ENCODE peak calls at places on chromosomes 1 and 21, in six cellular contexts. One of them, this sample, is unnamed. For H3K4me1, the result is how much of the 10 kb centered on the place peaks cover.

GRCh38 chr1:159938905-159939587 is 6.4 kb downstream of the IGSF9 start:
- DNase-seq in SJCRH30: no peak
- DNase-seq in CD4-positive, alpha-beta memory T cell: no peak
- DNase-seq in adrenal gland: no peak
- DNase-seq in upper lobe of right lung: no peak
- DNase-seq in PC-3: no peak
- DNase-seq in this sample: no peak

GRCh38 chr1:90605070-90605469 is 112.0 kb downstream of the BARHL2 start:
- DNase-seq in SJCRH30: no peak
- DNase-seq in CD4-positive, alpha-beta memory T cell: no peak
- DNase-seq in adrenal gland: no peak
- DNase-seq in upper lobe of right lung: no peak
- DNase-seq in PC-3: no peak
- DNase-seq in this sample: no peak

GRCh38 chr1:65762081-65762862 is 30.4 kb upstream of the PDE4B start:
- DNase-seq in SJCRH30: no peak
- DNase-seq in CD4-positive, alpha-beta memory T cell: no peak
- DNase-seq in adrenal gland: no peak
- DNase-seq in upper lobe of right lung: no peak
- DNase-seq in PC-3: peak
- DNase-seq in this sample: no peak

GRCh38 chr1:2041887-2042286 is 8.3 kb upstream of the PRKCZ start:
- DNase-seq in SJCRH30: no peak
- DNase-seq in CD4-positive, alpha-beta memory T cell: no peak
- DNase-seq in adrenal gland: no peak
- DNase-seq in upper lobe of right lung: no peak
- DNase-seq in PC-3: no peak
- DNase-seq in this sample: no peak

GRCh38 chr1:101653482-101653946 is 343.2 kb downstream of the OLFM3 start:
- DNase-seq in SJCRH30: peak
- DNase-seq in CD4-positive, alpha-beta memory T cell: no peak
- DNase-seq in adrenal gland: no peak
- DNase-seq in upper lobe of right lung: no peak
- DNase-seq in PC-3: peak
- DNase-seq in this sample: no peak

GRCh38 chr1:232416026-232416568 is 213.8 kb downstream of the SIPA1L2 start:
- DNase-seq in SJCRH30: no peak
- DNase-seq in CD4-positive, alpha-beta memory T cell: no peak
- DNase-seq in adrenal gland: peak
- DNase-seq in upper lobe of right lung: no peak
- DNase-seq in PC-3: peak
- DNase-seq in this sample: no peak

GRCh38 chr1:111704776-111705175 is 34.4 kb downstream of the INKA2 start:
- DNase-seq in SJCRH30: no peak
- DNase-seq in CD4-positive, alpha-beta memory T cell: no peak
- DNase-seq in adrenal gland: no peak
- DNase-seq in upper lobe of right lung: no peak
- DNase-seq in PC-3: peak
- DNase-seq in this sample: no peak

GRCh38 chr1:226046240-226046639 is 16.3 kb upstream of the H3-3A start:
- DNase-seq in SJCRH30: no peak
- DNase-seq in CD4-positive, alpha-beta memory T cell: no peak
- DNase-seq in adrenal gland: peak
- DNase-seq in upper lobe of right lung: no peak
- DNase-seq in PC-3: peak
- DNase-seq in this sample: no peak

GRCh38 chr1:156712626-156713025 is 7.2 kb upstream of the CRABP2 start:
- DNase-seq in SJCRH30: no peak
- DNase-seq in CD4-positive, alpha-beta memory T cell: no peak
- DNase-seq in adrenal gland: peak
- DNase-seq in upper lobe of right lung: no peak
- DNase-seq in PC-3: no peak
- DNase-seq in this sample: no peak

GRCh38 chr1:117181630-117182041 is 29.1 kb downstream of the VTCN1 start:
- DNase-seq in SJCRH30: peak
- DNase-seq in CD4-positive, alpha-beta memory T cell: no peak
- DNase-seq in adrenal gland: no peak
- DNase-seq in upper lobe of right lung: no peak
- DNase-seq in PC-3: no peak
- DNase-seq in this sample: no peak

GRCh38 chr21:23480591-23481270 is 2126.6 kb downstream of the MRPL39 start:
- DNase-seq in SJCRH30: no peak
- DNase-seq in CD4-positive, alpha-beta memory T cell: no peak
- DNase-seq in adrenal gland: no peak
- DNase-seq in upper lobe of right lung: no peak
- DNase-seq in PC-3: peak
- DNase-seq in this sample: no peak

GRCh38 chr1:92769856-92770255 is 15.1 kb downstream of the EVI5 start:
- DNase-seq in SJCRH30: no peak
- DNase-seq in CD4-positive, alpha-beta memory T cell: no peak
- DNase-seq in adrenal gland: no peak
- DNase-seq in upper lobe of right lung: no peak
- DNase-seq in PC-3: no peak
- DNase-seq in this sample: no peak

GRCh38 chr1:92768915-92769314 is 16.0 kb downstream of the EVI5 start:
- DNase-seq in SJCRH30: no peak
- DNase-seq in CD4-positive, alpha-beta memory T cell: no peak
- DNase-seq in adrenal gland: no peak
- DNase-seq in upper lobe of right lung: no peak
- DNase-seq in PC-3: no peak
- DNase-seq in this sample: no peak

GRCh38 chr1:92778371-92778770 is 6.5 kb downstream of the EVI5 start:
- DNase-seq in SJCRH30: no peak
- DNase-seq in CD4-positive, alpha-beta memory T cell: no peak
- DNase-seq in adrenal gland: no peak
- DNase-seq in upper lobe of right lung: no peak
- DNase-seq in PC-3: no peak
- DNase-seq in this sample: no peak

DNA sequence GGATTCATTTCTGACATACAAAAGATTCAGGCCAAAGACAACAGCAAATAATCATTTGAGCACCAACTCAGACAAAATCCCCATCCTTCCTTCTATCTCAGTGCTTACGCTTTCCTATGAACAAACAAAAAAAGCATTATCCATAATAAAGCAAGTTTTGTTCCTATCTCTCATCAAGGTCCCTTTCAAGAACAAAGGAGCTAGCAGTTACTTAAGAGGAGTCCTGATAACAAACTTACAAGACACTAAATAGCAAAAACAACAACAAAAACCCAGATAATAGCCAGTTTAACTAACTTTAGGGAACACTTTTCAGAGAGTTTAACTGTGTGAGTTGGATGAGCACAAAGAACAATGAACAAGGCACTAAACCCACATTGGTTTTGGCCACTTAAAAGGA is 10.5 kb downstream of the EVI5 start:
- DNase-seq in SJCRH30: no peak
- DNase-seq in CD4-positive, alpha-beta memory T cell: no peak
- DNase-seq in adrenal gland: no peak
- DNase-seq in upper lobe of right lung: no peak
- DNase-seq in PC-3: no peak
- DNase-seq in this sample: no peak
- H3K27ac ChIP-seq in SJCRH30: no peak
- H3K27ac ChIP-seq in CD4-positive, alpha-beta memory T cell: no peak
- H3K27ac ChIP-seq in adrenal gland: no peak
- H3K27ac ChIP-seq in upper lobe of right lung: no peak
- H3K27ac ChIP-seq in PC-3: no peak
- H3K27ac ChIP-seq in this sample: no peak

DNA sequence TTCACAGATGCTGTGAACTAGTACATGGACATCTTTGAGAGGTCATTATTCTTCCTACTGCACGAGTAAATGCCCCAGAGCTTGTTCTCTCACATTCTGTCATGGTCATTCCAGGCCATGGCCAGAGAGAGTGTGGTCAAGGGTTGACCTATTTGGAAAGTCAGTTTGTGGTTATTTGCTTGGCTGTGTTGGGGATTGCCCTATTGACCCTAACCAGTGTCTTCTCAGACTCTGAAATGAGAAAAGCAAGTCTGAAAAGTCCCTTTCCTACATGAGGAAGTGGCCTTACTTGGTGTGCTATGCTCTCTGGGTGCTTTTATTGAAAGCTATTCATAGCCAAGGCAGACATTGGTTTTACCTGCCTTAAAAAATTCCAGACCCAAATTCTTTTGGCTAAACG is 26.6 kb downstream of the CLIC6 start:
- DNase-seq in SJCRH30: no peak
- DNase-seq in CD4-positive, alpha-beta memory T cell: no peak
- DNase-seq in adrenal gland: no peak
- DNase-seq in upper lobe of right lung: no peak
- DNase-seq in PC-3: no peak
- DNase-seq in this sample: no peak
- H3K4me1 ChIP-seq in SJCRH30: under half
- H3K4me1 ChIP-seq in CD4-positive, alpha-beta memory T cell: under half
- H3K4me1 ChIP-seq in adrenal gland: under half
- H3K4me1 ChIP-seq in upper lobe of right lung: under half
- H3K4me1 ChIP-seq in PC-3: under half
- H3K4me1 ChIP-seq in this sample: under half

DNA sequence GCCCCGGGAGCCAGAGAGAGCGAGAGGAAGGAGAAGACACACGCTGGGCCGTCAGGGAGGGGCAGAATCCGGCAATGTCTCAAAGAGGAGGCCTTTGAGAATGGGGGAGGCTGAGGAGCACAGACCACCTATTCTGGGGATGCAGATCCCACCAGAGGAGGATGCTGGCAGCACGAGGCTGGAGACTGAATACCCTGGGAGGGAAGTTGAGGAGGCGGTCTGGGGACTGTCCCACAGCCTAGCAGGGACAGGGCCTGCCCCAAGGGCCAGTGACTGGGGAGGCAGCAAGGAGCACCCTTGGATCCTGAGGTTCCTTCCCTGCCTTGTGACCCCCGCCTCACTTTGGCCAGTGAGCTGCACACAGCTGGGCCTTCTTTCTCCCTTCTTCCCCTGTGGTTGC is 49.2 kb downstream of the SLC37A1 start:
- DNase-seq in SJCRH30: no peak
- DNase-seq in CD4-positive, alpha-beta memory T cell: no peak
- DNase-seq in adrenal gland: no peak
- DNase-seq in upper lobe of right lung: peak
- DNase-seq in PC-3: no peak
- DNase-seq in this sample: no peak
- H3K27ac ChIP-seq in SJCRH30: no peak
- H3K27ac ChIP-seq in CD4-positive, alpha-beta memory T cell: no peak
- H3K27ac ChIP-seq in adrenal gland: no peak
- H3K27ac ChIP-seq in upper lobe of right lung: no peak
- H3K27ac ChIP-seq in PC-3: no peak
- H3K27ac ChIP-seq in this sample: no peak

DNA sequence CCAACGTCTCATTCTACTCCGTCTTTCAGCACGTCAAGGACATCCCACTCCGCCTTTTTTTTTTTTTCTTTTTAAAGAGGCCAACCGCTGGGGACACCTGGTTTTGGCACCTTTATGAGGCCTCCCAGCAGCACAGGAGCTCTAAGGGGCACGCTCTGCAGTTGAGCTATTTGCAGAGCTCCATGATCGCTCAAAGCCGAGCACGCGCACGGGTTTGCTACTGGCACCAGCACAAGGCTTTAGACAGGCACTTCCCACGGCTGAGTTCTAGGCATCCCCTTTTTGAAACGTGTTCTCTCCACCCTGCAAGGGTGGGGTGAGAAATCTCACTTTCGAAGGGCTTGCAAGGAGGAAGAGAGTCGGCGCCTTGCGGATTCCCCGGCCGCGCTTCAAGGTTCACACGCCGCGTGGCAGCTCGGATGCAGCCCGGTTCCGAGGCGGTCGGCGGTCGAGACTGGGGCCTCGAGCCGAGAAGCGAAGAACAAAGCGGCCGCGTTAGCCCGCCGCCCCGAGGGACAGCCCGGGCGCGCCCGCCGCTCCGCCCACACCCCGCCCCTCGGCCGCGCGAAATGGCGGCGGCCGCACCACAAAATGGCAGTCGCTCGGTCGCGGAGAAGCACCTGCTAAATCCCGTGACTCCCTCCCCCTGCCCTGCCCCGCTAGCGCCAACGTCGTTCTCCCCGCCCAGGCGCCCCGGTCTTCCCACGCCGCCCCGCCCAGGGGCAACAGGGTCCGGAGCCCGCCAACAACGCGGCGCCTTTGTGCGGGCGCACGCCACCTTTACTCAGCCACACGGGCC is 12.9 kb upstream of the SPEN start:
- DNase-seq in SJCRH30: peak
- DNase-seq in CD4-positive, alpha-beta memory T cell: peak
- DNase-seq in adrenal gland: peak
- DNase-seq in upper lobe of right lung: peak
- DNase-seq in PC-3: peak
- DNase-seq in this sample: peak
- H3K4me1 ChIP-seq in SJCRH30: under half
- H3K4me1 ChIP-seq in CD4-positive, alpha-beta memory T cell: under half
- H3K4me1 ChIP-seq in adrenal gland: under half
- H3K4me1 ChIP-seq in upper lobe of right lung: under half
- H3K4me1 ChIP-seq in PC-3: under half
- H3K4me1 ChIP-seq in this sample: under half

GRCh38 chr1:26277719-26278118 is 2.2 kb upstream of the SH3BGRL3 start:
- DNase-seq in SJCRH30: no peak
- DNase-seq in CD4-positive, alpha-beta memory T cell: no peak
- DNase-seq in adrenal gland: no peak
- DNase-seq in upper lobe of right lung: no peak
- DNase-seq in PC-3: peak
- DNase-seq in this sample: no peak

GRCh38 chr1:26277261-26277661 is 2.6 kb upstream of the SH3BGRL3 start:
- DNase-seq in SJCRH30: no peak
- DNase-seq in CD4-positive, alpha-beta memory T cell: no peak
- DNase-seq in adrenal gland: no peak
- DNase-seq in upper lobe of right lung: no peak
- DNase-seq in PC-3: peak
- DNase-seq in this sample: no peak

GRCh38 chr1:26275580-26276431 is 4.1 kb upstream of the SH3BGRL3 start:
- DNase-seq in SJCRH30: peak
- DNase-seq in CD4-positive, alpha-beta memory T cell: peak
- DNase-seq in adrenal gland: peak
- DNase-seq in upper lobe of right lung: peak
- DNase-seq in PC-3: peak
- DNase-seq in this sample: no peak

GRCh38 chr1:26276432-26276838 is 3.5 kb upstream of the SH3BGRL3 start:
- DNase-seq in SJCRH30: peak
- DNase-seq in CD4-positive, alpha-beta memory T cell: no peak
- DNase-seq in adrenal gland: no peak
- DNase-seq in upper lobe of right lung: no peak
- DNase-seq in PC-3: no peak
- DNase-seq in this sample: no peak

DNA sequence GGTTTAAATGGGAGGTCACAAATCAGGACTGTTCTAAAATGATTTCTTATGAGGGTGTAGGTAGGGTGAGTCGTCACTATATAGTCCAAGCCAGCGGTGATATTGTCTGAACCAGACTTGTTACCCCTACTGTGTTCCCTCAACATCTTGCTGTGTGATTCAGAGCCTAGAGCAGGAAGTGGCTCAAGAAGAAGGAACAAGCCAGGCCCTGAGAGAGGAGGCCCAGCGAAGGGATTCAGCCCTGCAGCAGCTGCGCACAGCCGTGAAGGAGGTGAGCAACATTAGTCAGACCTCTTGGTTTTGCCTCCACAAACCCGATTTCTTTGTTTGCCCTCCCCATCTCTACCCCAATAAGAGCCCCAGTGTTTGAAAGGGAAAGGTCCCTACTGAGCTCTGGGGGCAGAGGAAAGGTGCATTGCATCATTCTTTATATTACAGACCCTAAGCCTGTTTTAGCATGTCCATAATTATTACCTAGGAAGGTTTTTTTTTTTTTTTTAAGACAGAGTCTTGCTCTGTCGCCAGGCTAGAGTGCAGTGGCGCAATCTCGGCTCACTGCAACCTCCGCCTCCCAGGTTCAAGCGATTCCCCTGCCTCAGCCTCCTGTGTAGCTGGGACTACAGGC is 5.0 kb upstream of the SH3BGRL3 start:
- DNase-seq in SJCRH30: no peak
- DNase-seq in CD4-positive, alpha-beta memory T cell: no peak
- DNase-seq in adrenal gland: no peak
- DNase-seq in upper lobe of right lung: no peak
- DNase-seq in PC-3: peak
- DNase-seq in this sample: no peak
- H3K27ac ChIP-seq in SJCRH30: peak
- H3K27ac ChIP-seq in CD4-positive, alpha-beta memory T cell: no peak
- H3K27ac ChIP-seq in adrenal gland: no peak
- H3K27ac ChIP-seq in upper lobe of right lung: peak
- H3K27ac ChIP-seq in PC-3: peak
- H3K27ac ChIP-seq in this sample: peak

This sample was measured in esophagus squamous epithelium.